ENCODE peak calls at places on chromosomes 6 and 20, in five cellular contexts. One of them, this sample, is unnamed.

GRCh38 chr20:20009784-20010253 is 7.3 kb upstream of the NAA20 start:
- DNase-seq in substantia nigra: no peak
- DNase-seq in HEK293T: no peak
- DNase-seq in Ammon's horn: peak
- DNase-seq in stimulated activated CD4-positive, alpha-beta T cell treated with anti-CD3 and anti-CD28 coated beads, Interleukin-1b, Interleukin-23, amount 100 ng/mL, for 1 hour: no peak
- DNase-seq in this sample: no peak

GRCh38 chr6:112717856-112718255 is 370.7 kb downstream of the RFPL4B start:
- DNase-seq in substantia nigra: no peak
- DNase-seq in HEK293T: no peak
- DNase-seq in Ammon's horn: no peak
- DNase-seq in stimulated activated CD4-positive, alpha-beta T cell treated with anti-CD3 and anti-CD28 coated beads, Interleukin-1b, Interleukin-23, amount 100 ng/mL, for 1 hour: no peak
- DNase-seq in this sample: no peak

GRCh38 chr20:47319517-47320252 is 36.8 kb downstream of the ZMYND8 start:
- DNase-seq in substantia nigra: peak
- DNase-seq in HEK293T: no peak
- DNase-seq in Ammon's horn: peak
- DNase-seq in stimulated activated CD4-positive, alpha-beta T cell treated with anti-CD3 and anti-CD28 coated beads, Interleukin-1b, Interleukin-23, amount 100 ng/mL, for 1 hour: no peak
- DNase-seq in this sample: peak

GRCh38 chr6:125906158-125906998 is 50.2 kb upstream of the HINT3 start:
- DNase-seq in substantia nigra: no peak
- DNase-seq in HEK293T: peak
- DNase-seq in Ammon's horn: no peak
- DNase-seq in stimulated activated CD4-positive, alpha-beta T cell treated with anti-CD3 and anti-CD28 coated beads, Interleukin-1b, Interleukin-23, amount 100 ng/mL, for 1 hour: no peak
- DNase-seq in this sample: no peak

GRCh38 chr20:49562341-49563014 is 5.5 kb downstream of the PTGIS start:
- DNase-seq in substantia nigra: no peak
- DNase-seq in HEK293T: no peak
- DNase-seq in Ammon's horn: no peak
- DNase-seq in stimulated activated CD4-positive, alpha-beta T cell treated with anti-CD3 and anti-CD28 coated beads, Interleukin-1b, Interleukin-23, amount 100 ng/mL, for 1 hour: no peak
- DNase-seq in this sample: no peak

GRCh38 chr20:63116412-63117106 is 99.4 kb downstream of the YTHDF1 start:
- DNase-seq in substantia nigra: no peak
- DNase-seq in HEK293T: peak
- DNase-seq in Ammon's horn: no peak
- DNase-seq in stimulated activated CD4-positive, alpha-beta T cell treated with anti-CD3 and anti-CD28 coated beads, Interleukin-1b, Interleukin-23, amount 100 ng/mL, for 1 hour: no peak
- DNase-seq in this sample: no peak

GRCh38 chr20:6974819-6975218 is 207.3 kb downstream of the BMP2 start:
- DNase-seq in substantia nigra: no peak
- DNase-seq in HEK293T: no peak
- DNase-seq in Ammon's horn: no peak
- DNase-seq in stimulated activated CD4-positive, alpha-beta T cell treated with anti-CD3 and anti-CD28 coated beads, Interleukin-1b, Interleukin-23, amount 100 ng/mL, for 1 hour: no peak
- DNase-seq in this sample: no peak

GRCh38 chr6:11054722-11055121 is 10.6 kb upstream of the ELOVL2 start:
- DNase-seq in substantia nigra: no peak
- DNase-seq in HEK293T: no peak
- DNase-seq in Ammon's horn: no peak
- DNase-seq in stimulated activated CD4-positive, alpha-beta T cell treated with anti-CD3 and anti-CD28 coated beads, Interleukin-1b, Interleukin-23, amount 100 ng/mL, for 1 hour: no peak
- DNase-seq in this sample: no peak

GRCh38 chr6:94052754-94053153 is 633.4 kb upstream of the EPHA7 start:
- DNase-seq in substantia nigra: no peak
- DNase-seq in HEK293T: no peak
- DNase-seq in Ammon's horn: no peak
- DNase-seq in stimulated activated CD4-positive, alpha-beta T cell treated with anti-CD3 and anti-CD28 coated beads, Interleukin-1b, Interleukin-23, amount 100 ng/mL, for 1 hour: no peak
- DNase-seq in this sample: peak

GRCh38 chr6:158934157-158934556 is 65.8 kb downstream of the RSPH3 start:
- DNase-seq in substantia nigra: no peak
- DNase-seq in HEK293T: no peak
- DNase-seq in Ammon's horn: no peak
- DNase-seq in stimulated activated CD4-positive, alpha-beta T cell treated with anti-CD3 and anti-CD28 coated beads, Interleukin-1b, Interleukin-23, amount 100 ng/mL, for 1 hour: no peak
- DNase-seq in this sample: no peak

GRCh38 chr6:36697481-36697903 is at the start of gene RAB44:
- DNase-seq in substantia nigra: no peak
- DNase-seq in HEK293T: no peak
- DNase-seq in Ammon's horn: no peak
- DNase-seq in stimulated activated CD4-positive, alpha-beta T cell treated with anti-CD3 and anti-CD28 coated beads, Interleukin-1b, Interleukin-23, amount 100 ng/mL, for 1 hour: no peak
- DNase-seq in this sample: no peak

GRCh38 chr20:58921564-58921963 is 59.5 kb upstream of the NELFCD start:
- DNase-seq in substantia nigra: no peak
- DNase-seq in HEK293T: no peak
- DNase-seq in Ammon's horn: no peak
- DNase-seq in stimulated activated CD4-positive, alpha-beta T cell treated with anti-CD3 and anti-CD28 coated beads, Interleukin-1b, Interleukin-23, amount 100 ng/mL, for 1 hour: no peak
- DNase-seq in this sample: no peak

GRCh38 chr6:149488815-149489214 is 4.0 kb upstream of the ZC3H12D start:
- DNase-seq in substantia nigra: no peak
- DNase-seq in HEK293T: no peak
- DNase-seq in Ammon's horn: no peak
- DNase-seq in stimulated activated CD4-positive, alpha-beta T cell treated with anti-CD3 and anti-CD28 coated beads, Interleukin-1b, Interleukin-23, amount 100 ng/mL, for 1 hour: no peak
- DNase-seq in this sample: no peak

GRCh38 chr6:40322336-40322735 is 264.8 kb downstream of the LRFN2 start:
- DNase-seq in substantia nigra: no peak
- DNase-seq in HEK293T: no peak
- DNase-seq in Ammon's horn: no peak
- DNase-seq in stimulated activated CD4-positive, alpha-beta T cell treated with anti-CD3 and anti-CD28 coated beads, Interleukin-1b, Interleukin-23, amount 100 ng/mL, for 1 hour: no peak
- DNase-seq in this sample: no peak

GRCh38 chr6:44593539-44593944 is 206.0 kb downstream of the CDC5L start:
- DNase-seq in substantia nigra: no peak
- DNase-seq in HEK293T: peak
- DNase-seq in Ammon's horn: peak
- DNase-seq in stimulated activated CD4-positive, alpha-beta T cell treated with anti-CD3 and anti-CD28 coated beads, Interleukin-1b, Interleukin-23, amount 100 ng/mL, for 1 hour: no peak
- DNase-seq in this sample: peak

GRCh38 chr6:131937703-131938631 is 13.2 kb downstream of the CCN2 start:
- DNase-seq in substantia nigra: no peak
- DNase-seq in HEK293T: no peak
- DNase-seq in Ammon's horn: no peak
- DNase-seq in stimulated activated CD4-positive, alpha-beta T cell treated with anti-CD3 and anti-CD28 coated beads, Interleukin-1b, Interleukin-23, amount 100 ng/mL, for 1 hour: no peak
- DNase-seq in this sample: no peak

GRCh38 chr20:58700121-58700780 is 7.7 kb downstream of the NPEPL1 start:
- DNase-seq in substantia nigra: no peak
- DNase-seq in HEK293T: no peak
- DNase-seq in Ammon's horn: no peak
- DNase-seq in stimulated activated CD4-positive, alpha-beta T cell treated with anti-CD3 and anti-CD28 coated beads, Interleukin-1b, Interleukin-23, amount 100 ng/mL, for 1 hour: no peak
- DNase-seq in this sample: no peak

GRCh38 chr20:20741067-20742045 is 28.9 kb upstream of the RALGAPA2 start:
- DNase-seq in substantia nigra: no peak
- DNase-seq in HEK293T: no peak
- DNase-seq in Ammon's horn: no peak
- DNase-seq in stimulated activated CD4-positive, alpha-beta T cell treated with anti-CD3 and anti-CD28 coated beads, Interleukin-1b, Interleukin-23, amount 100 ng/mL, for 1 hour: no peak
- DNase-seq in this sample: no peak

GRCh38 chr6:127468936-127469335 is 9.7 kb upstream of the KIAA0408 start:
- DNase-seq in substantia nigra: no peak
- DNase-seq in HEK293T: no peak
- DNase-seq in Ammon's horn: no peak
- DNase-seq in stimulated activated CD4-positive, alpha-beta T cell treated with anti-CD3 and anti-CD28 coated beads, Interleukin-1b, Interleukin-23, amount 100 ng/mL, for 1 hour: no peak
- DNase-seq in this sample: no peak

GRCh38 chr20:18154342-18154741 is 16.7 kb downstream of the KAT14 start:
- DNase-seq in substantia nigra: no peak
- DNase-seq in HEK293T: no peak
- DNase-seq in Ammon's horn: no peak
- DNase-seq in stimulated activated CD4-positive, alpha-beta T cell treated with anti-CD3 and anti-CD28 coated beads, Interleukin-1b, Interleukin-23, amount 100 ng/mL, for 1 hour: no peak
- DNase-seq in this sample: no peak

GRCh38 chr6:132814716-132815570 is 574 bp downstream of the RPS12 start:
- DNase-seq in substantia nigra: no peak
- DNase-seq in HEK293T: no peak
- DNase-seq in Ammon's horn: no peak
- DNase-seq in stimulated activated CD4-positive, alpha-beta T cell treated with anti-CD3 and anti-CD28 coated beads, Interleukin-1b, Interleukin-23, amount 100 ng/mL, for 1 hour: no peak
- DNase-seq in this sample: no peak

GRCh38 chr20:48298851-48299484 is 513.7 kb upstream of the SULF2 start:
- DNase-seq in substantia nigra: no peak
- DNase-seq in HEK293T: no peak
- DNase-seq in Ammon's horn: no peak
- DNase-seq in stimulated activated CD4-positive, alpha-beta T cell treated with anti-CD3 and anti-CD28 coated beads, Interleukin-1b, Interleukin-23, amount 100 ng/mL, for 1 hour: no peak
- DNase-seq in this sample: peak

GRCh38 chr20:1301031-1301529 is 27.9 kb downstream of the SDCBP2 start:
- DNase-seq in substantia nigra: no peak
- DNase-seq in HEK293T: no peak
- DNase-seq in Ammon's horn: no peak
- DNase-seq in stimulated activated CD4-positive, alpha-beta T cell treated with anti-CD3 and anti-CD28 coated beads, Interleukin-1b, Interleukin-23, amount 100 ng/mL, for 1 hour: no peak
- DNase-seq in this sample: no peak

GRCh38 chr6:112014483-112014882 is 39.4 kb upstream of the CCN6 start:
- DNase-seq in substantia nigra: no peak
- DNase-seq in HEK293T: no peak
- DNase-seq in Ammon's horn: no peak
- DNase-seq in stimulated activated CD4-positive, alpha-beta T cell treated with anti-CD3 and anti-CD28 coated beads, Interleukin-1b, Interleukin-23, amount 100 ng/mL, for 1 hour: no peak
- DNase-seq in this sample: no peak

GRCh38 chr6:45009547-45009946 is 318.6 kb upstream of the RUNX2 start:
- DNase-seq in substantia nigra: no peak
- DNase-seq in HEK293T: no peak
- DNase-seq in Ammon's horn: no peak
- DNase-seq in stimulated activated CD4-positive, alpha-beta T cell treated with anti-CD3 and anti-CD28 coated beads, Interleukin-1b, Interleukin-23, amount 100 ng/mL, for 1 hour: no peak
- DNase-seq in this sample: no peak

GRCh38 chr20:17227199-17227535 is 327 bp downstream of the PCSK2 start:
- DNase-seq in substantia nigra: no peak
- DNase-seq in HEK293T: peak
- DNase-seq in Ammon's horn: peak
- DNase-seq in stimulated activated CD4-positive, alpha-beta T cell treated with anti-CD3 and anti-CD28 coated beads, Interleukin-1b, Interleukin-23, amount 100 ng/mL, for 1 hour: no peak
- DNase-seq in this sample: no peak

GRCh38 chr6:26240981-26241770 is 123.8 kb upstream of the BTN3A2 start:
- DNase-seq in substantia nigra: no peak
- DNase-seq in HEK293T: no peak
- DNase-seq in Ammon's horn: no peak
- DNase-seq in stimulated activated CD4-positive, alpha-beta T cell treated with anti-CD3 and anti-CD28 coated beads, Interleukin-1b, Interleukin-23, amount 100 ng/mL, for 1 hour: no peak
- DNase-seq in this sample: no peak

GRCh38 chr6:141988954-141989705 is 143.6 kb upstream of the GJE1 start:
- DNase-seq in substantia nigra: no peak
- DNase-seq in HEK293T: peak
- DNase-seq in Ammon's horn: no peak
- DNase-seq in stimulated activated CD4-positive, alpha-beta T cell treated with anti-CD3 and anti-CD28 coated beads, Interleukin-1b, Interleukin-23, amount 100 ng/mL, for 1 hour: no peak
- DNase-seq in this sample: peak

GRCh38 chr20:1312904-1313235 is 16.1 kb downstream of the SDCBP2 start:
- DNase-seq in substantia nigra: no peak
- DNase-seq in HEK293T: no peak
- DNase-seq in Ammon's horn: no peak
- DNase-seq in stimulated activated CD4-positive, alpha-beta T cell treated with anti-CD3 and anti-CD28 coated beads, Interleukin-1b, Interleukin-23, amount 100 ng/mL, for 1 hour: no peak
- DNase-seq in this sample: no peak

GRCh38 chr6:112163295-112164257 is 76.2 kb downstream of the FAM229B start:
- DNase-seq in substantia nigra: peak
- DNase-seq in HEK293T: peak
- DNase-seq in Ammon's horn: peak
- DNase-seq in stimulated activated CD4-positive, alpha-beta T cell treated with anti-CD3 and anti-CD28 coated beads, Interleukin-1b, Interleukin-23, amount 100 ng/mL, for 1 hour: peak
- DNase-seq in this sample: peak

GRCh38 chr6:74638467-74638866 is 567.4 kb downstream of the COL12A1 start:
- DNase-seq in substantia nigra: no peak
- DNase-seq in HEK293T: no peak
- DNase-seq in Ammon's horn: no peak
- DNase-seq in stimulated activated CD4-positive, alpha-beta T cell treated with anti-CD3 and anti-CD28 coated beads, Interleukin-1b, Interleukin-23, amount 100 ng/mL, for 1 hour: no peak
- DNase-seq in this sample: no peak

GRCh38 chr20:51450221-51450712 is 92.3 kb downstream of the NFATC2 start:
- DNase-seq in substantia nigra: no peak
- DNase-seq in HEK293T: no peak
- DNase-seq in Ammon's horn: no peak
- DNase-seq in stimulated activated CD4-positive, alpha-beta T cell treated with anti-CD3 and anti-CD28 coated beads, Interleukin-1b, Interleukin-23, amount 100 ng/mL, for 1 hour: no peak
- DNase-seq in this sample: no peak

GRCh38 chr6:24215068-24215467 is 89.1 kb downstream of the NRSN1 start:
- DNase-seq in substantia nigra: no peak
- DNase-seq in HEK293T: no peak
- DNase-seq in Ammon's horn: no peak
- DNase-seq in stimulated activated CD4-positive, alpha-beta T cell treated with anti-CD3 and anti-CD28 coated beads, Interleukin-1b, Interleukin-23, amount 100 ng/mL, for 1 hour: no peak
- DNase-seq in this sample: no peak

GRCh38 chr20:33606114-33606771 is 55.9 kb upstream of the C20orf144 start:
- DNase-seq in substantia nigra: no peak
- DNase-seq in HEK293T: no peak
- DNase-seq in Ammon's horn: no peak
- DNase-seq in stimulated activated CD4-positive, alpha-beta T cell treated with anti-CD3 and anti-CD28 coated beads, Interleukin-1b, Interleukin-23, amount 100 ng/mL, for 1 hour: no peak
- DNase-seq in this sample: peak

GRCh38 chr6:45500924-45501816 is 123.4 kb upstream of the SUPT3H start:
- DNase-seq in substantia nigra: no peak
- DNase-seq in HEK293T: peak
- DNase-seq in Ammon's horn: no peak
- DNase-seq in stimulated activated CD4-positive, alpha-beta T cell treated with anti-CD3 and anti-CD28 coated beads, Interleukin-1b, Interleukin-23, amount 100 ng/mL, for 1 hour: no peak
- DNase-seq in this sample: no peak

GRCh38 chr6:30213999-30214982 is 1.1 kb upstream of the TRIM26 start:
- DNase-seq in substantia nigra: peak
- DNase-seq in HEK293T: peak
- DNase-seq in Ammon's horn: peak
- DNase-seq in stimulated activated CD4-positive, alpha-beta T cell treated with anti-CD3 and anti-CD28 coated beads, Interleukin-1b, Interleukin-23, amount 100 ng/mL, for 1 hour: peak
- DNase-seq in this sample: peak

GRCh38 chr20:49346682-49347081 is 68.8 kb upstream of the ZNFX1 start:
- DNase-seq in substantia nigra: no peak
- DNase-seq in HEK293T: no peak
- DNase-seq in Ammon's horn: no peak
- DNase-seq in stimulated activated CD4-positive, alpha-beta T cell treated with anti-CD3 and anti-CD28 coated beads, Interleukin-1b, Interleukin-23, amount 100 ng/mL, for 1 hour: no peak
- DNase-seq in this sample: no peak

GRCh38 chr6:79570802-79571367 is 33.7 kb upstream of the LCA5 start:
- DNase-seq in substantia nigra: no peak
- DNase-seq in HEK293T: peak
- DNase-seq in Ammon's horn: peak
- DNase-seq in stimulated activated CD4-positive, alpha-beta T cell treated with anti-CD3 and anti-CD28 coated beads, Interleukin-1b, Interleukin-23, amount 100 ng/mL, for 1 hour: no peak
- DNase-seq in this sample: peak

GRCh38 chr20:23248524-23248923 is 102.1 kb upstream of the NXT1 start:
- DNase-seq in substantia nigra: no peak
- DNase-seq in HEK293T: no peak
- DNase-seq in Ammon's horn: no peak
- DNase-seq in stimulated activated CD4-positive, alpha-beta T cell treated with anti-CD3 and anti-CD28 coated beads, Interleukin-1b, Interleukin-23, amount 100 ng/mL, for 1 hour: no peak
- DNase-seq in this sample: no peak

GRCh38 chr6:92879526-92879925 is 539.8 kb downstream of the EPHA7 start:
- DNase-seq in substantia nigra: no peak
- DNase-seq in HEK293T: no peak
- DNase-seq in Ammon's horn: no peak
- DNase-seq in stimulated activated CD4-positive, alpha-beta T cell treated with anti-CD3 and anti-CD28 coated beads, Interleukin-1b, Interleukin-23, amount 100 ng/mL, for 1 hour: no peak
- DNase-seq in this sample: no peak

This sample was measured in pons.